ENCODE peak calls at places on chromosomes 13 and 19, in seven cellular contexts. H is NB4, T is A549, L is ovary, E is right lobe of liver, Z is H54, P is adrenal gland. O is an unnamed sample.

GRCh38 chr13:113013303-113013702 is 44.3 kb downstream of the MCF2L start:
- DNase-seq in T (no peak), E (no peak), H (no peak), P (no peak), L (no peak), Z (no peak), O (no peak)

GRCh38 chr13:28704919-28705318 is 13.9 kb downstream of the SLC46A3 start:
- DNase-seq in P (no peak), E (no peak), Z (no peak), H (no peak), T (no peak), L (no peak), O (no peak)

GRCh38 chr19:19026299-19026971 is 6.9 kb downstream of the SUGP2 start:
- DNase-seq in E (peak; percentile 83), P (no peak), T (peak; percentile 20), H (peak; percentile 30), L (no peak), Z (no peak), O (no peak)

GRCh38 chr13:102589291-102589822 is 7.4 kb upstream of the TPP2 start:
- DNase-seq in Z (no peak), T (no peak), H (no peak), E (no peak), L (no peak), P (no peak), O (no peak)

GRCh38 chr19:54707932-54708331 is 16.3 kb upstream of the KIR3DL3 start:
- DNase-seq in L (no peak), Z (no peak), E (no peak), P (no peak), H (peak; percentile 39), T (no peak), O (no peak)

GRCh38 chr13:98220188-98220765 is 43.2 kb upstream of the RNF113B start:
- DNase-seq in Z (no peak), H (no peak), L (no peak), P (no peak), T (no peak), E (no peak), O (no peak)

GRCh38 chr19:36915992-36916830 is at the start of the genes ZNF568 and ZNF829:
- DNase-seq in Z (peak; percentile 88), T (peak; percentile 87), P (peak; percentile 94), H (peak; percentile 84), E (peak; percentile 93), L (peak; percentile 78), O (peak; percentile 70)

GRCh38 chr19:53504903-53505302 is 33.0 kb upstream of the ZNF331 start:
- DNase-seq in H (no peak), P (peak; percentile 27), L (peak; percentile 64), T (no peak), Z (no peak), E (no peak), O (no peak)

GRCh38 chr19:4911786-4912672 is 2.7 kb downstream of the UHRF1 start:
- DNase-seq in T (peak; percentile 94), H (peak; percentile 49), P (peak; percentile 82), L (peak; percentile 57), Z (peak; percentile 97), E (no peak), O (no peak)

GRCh38 chr13:42039946-42040729 is 8.3 kb upstream of the DGKH start:
- DNase-seq in L (peak; percentile 91), H (peak; percentile 80), Z (peak; percentile 65), P (peak; percentile 93), E (peak; percentile 95), T (peak; percentile 78), O (peak; percentile 94)

GRCh38 chr13:106523566-106523965 is 11.9 kb downstream of the EFNB2 start:
- DNase-seq in L (no peak), Z (no peak), T (no peak), E (no peak), P (no peak), H (no peak), O (no peak)

GRCh38 chr13:98576963-98577822 is at the start of gene STK24:
- DNase-seq in Z (peak; percentile 73), T (peak; percentile 56), L (peak; percentile 69), H (peak; percentile 75), E (peak; percentile 80), P (peak; percentile 72), O (peak; percentile 77)

GRCh38 chr13:76937416-76937815 is 10.9 kb upstream of the ACOD1 start:
- DNase-seq in L (no peak), T (peak; percentile 35), P (peak; percentile 52), Z (peak; percentile 42), H (no peak), E (no peak), O (no peak)

GRCh38 chr19:45973564-45974338 is at the start of gene NOVA2:
- DNase-seq in T (peak; percentile 88), Z (peak; percentile 89), E (peak; percentile 76), H (peak; percentile 59), P (peak; percentile 58), L (no peak), O (no peak)

GRCh38 chr19:31625056-31625455 is 275.8 kb upstream of the TSHZ3 start:
- DNase-seq in L (no peak), P (no peak), H (no peak), E (no peak), Z (no peak), T (no peak), O (no peak)

GRCh38 chr19:48396871-48397176 is 3.4 kb downstream of the GRIN2D start:
- DNase-seq in H (no peak), Z (no peak), P (no peak), L (no peak), E (no peak), T (no peak), O (no peak)

GRCh38 chr19:10112895-10113591 is 1.6 kb downstream of the P2RY11 start:
- DNase-seq in T (peak; percentile 64), E (peak; percentile 71), Z (no peak), L (no peak), P (peak; percentile 60), H (peak; percentile 94), O (peak; percentile 56)

GRCh38 chr19:10112037-10112751 is 701 bp downstream of the P2RY11 start:
- DNase-seq in L (no peak), H (peak; percentile 94), P (peak; percentile 34), Z (no peak), T (peak; percentile 50), E (no peak), O (no peak)

GRCh38 chr19:10113964-10114650 is 2.6 kb downstream of the P2RY11 start:
- DNase-seq in Z (no peak), L (no peak), E (no peak), P (no peak), T (no peak), H (peak; percentile 68), O (no peak)

GRCh38 chr19:10114651-10115391 is 3.3 kb downstream of the P2RY11 start:
- DNase-seq in T (peak; percentile 23), P (peak; percentile 24), H (peak; percentile 59), L (no peak), Z (no peak), E (no peak), O (no peak)

GRCh38 chr19:10113592-10113963 is 2.1 kb downstream of the P2RY11 start:
- DNase-seq in L (no peak), H (no peak), E (no peak), Z (no peak), T (no peak), P (no peak), O (no peak)
- TF ChIP-seq POLR2A in L (no peak), H (peak; percentile 38), E (no peak), Z (no peak), T (no peak), P (no peak), O (peak; percentile 76)

GRCh38 chr19:12139309-12139708 is 841 bp downstream of the ZNF20 start:
- DNase-seq in H (no peak), P (no peak), E (no peak), Z (no peak), L (no peak), T (no peak), O (no peak)

GRCh38 chr19:12140545-12141404 is 625 bp upstream of the ZNF20 start:
- DNase-seq in T (peak; percentile 34), L (peak; percentile 83), E (peak; percentile 89), Z (peak; percentile 47), P (peak; percentile 87), H (peak; percentile 89), O (peak; percentile 51)

GRCh38 chr19:12137541-12137940 is 2.6 kb downstream of the ZNF20 start:
- DNase-seq in P (no peak), H (peak; percentile 61), L (no peak), E (no peak), Z (no peak), T (no peak), O (no peak)

GRCh38 chr19:12141405-12141736 is 1.2 kb upstream of the ZNF20 start:
- DNase-seq in P (no peak), T (no peak), E (no peak), L (no peak), H (no peak), Z (no peak), O (no peak)

DNA sequence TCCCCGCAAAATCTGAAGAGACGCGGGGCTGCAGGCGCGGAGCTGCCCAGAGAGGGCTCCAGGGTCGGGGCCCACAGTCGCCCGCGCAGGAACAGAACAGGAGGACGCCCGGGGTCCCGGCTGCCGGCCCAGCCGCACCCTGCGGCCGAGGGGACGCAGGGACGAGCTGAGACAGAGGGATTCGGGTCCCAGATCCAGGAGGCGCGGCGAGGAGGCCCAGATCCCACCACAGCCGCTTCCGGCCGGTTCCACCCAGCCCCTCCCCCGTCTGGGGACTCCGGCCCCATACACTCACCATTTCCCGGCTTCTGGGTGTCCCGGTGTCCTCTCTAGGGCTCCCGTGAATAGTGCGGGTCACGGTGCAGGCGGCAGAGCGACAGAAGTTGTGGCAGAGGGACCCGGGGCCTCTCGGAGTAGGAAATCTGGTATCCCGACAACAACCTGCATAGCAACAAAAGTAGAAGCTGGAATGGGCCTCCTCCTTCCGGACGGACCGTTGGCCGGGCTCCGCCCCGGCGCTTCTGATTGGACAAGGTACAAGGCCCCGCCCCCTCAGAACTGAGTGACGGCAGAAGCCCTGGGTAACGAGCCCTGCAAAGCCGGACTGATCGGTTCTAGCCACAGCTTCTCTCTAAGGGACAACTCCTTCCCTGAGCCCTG is at the start of gene ZNF20:
- DNase-seq in E (peak; percentile 97), H (peak; percentile 95), L (peak; percentile 93), Z (peak; percentile 85), T (peak; percentile 41), P (peak; percentile 96), O (peak; percentile 87)
- TF ChIP-seq POLR2A in E (peak; percentile 24), H (peak; percentile 43), L (peak; percentile 40), Z (peak; percentile 28), T (no peak), P (no peak), O (peak; percentile 34)

GRCh38 chr13:26186141-26186870 is 35.8 kb downstream of the RNF6 start:
- DNase-seq in L (peak; percentile 85), T (peak; percentile 94), Z (peak; percentile 13), H (peak; percentile 96), E (peak; percentile 95), P (peak; percentile 89), O (peak; percentile 67)
- TF ChIP-seq POLR2A in L (no peak), T (peak; percentile 45), Z (no peak), H (no peak), E (peak; percentile 56), P (peak; percentile 3), O (peak; percentile 57)

DNA sequence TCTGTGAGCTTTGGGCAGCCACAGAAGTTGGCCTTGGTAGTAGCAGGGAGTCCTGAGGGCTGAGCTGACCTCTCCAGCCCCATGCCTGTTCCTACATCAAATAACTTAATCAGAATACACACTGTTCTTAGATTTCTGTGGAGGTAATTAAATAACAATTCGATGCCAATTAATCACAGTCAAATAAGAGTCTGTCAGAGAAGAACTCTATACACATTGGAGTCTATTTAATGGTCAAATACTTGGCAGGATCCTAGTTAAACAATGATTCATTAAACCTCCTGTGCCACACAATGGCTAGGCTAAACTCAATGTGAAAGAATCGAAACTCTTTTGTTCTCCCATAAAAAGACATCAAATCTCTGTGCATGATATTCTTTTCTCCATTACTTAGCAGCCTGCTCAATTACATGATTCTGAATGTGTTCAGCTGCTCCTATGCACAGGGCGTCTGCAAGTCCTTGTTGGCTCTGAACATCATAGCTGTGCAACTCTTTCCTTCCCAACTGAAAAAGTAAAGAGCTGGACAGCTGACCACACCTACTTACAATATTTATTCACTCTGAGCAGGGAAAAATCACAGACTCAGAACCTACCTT is 173.1 kb downstream of the ABCC4 start:
- DNase-seq in Z (no peak), P (no peak), E (no peak), H (no peak), T (peak; percentile 86), L (no peak), O (no peak)
- TF ChIP-seq POLR2A in Z (no peak), P (no peak), E (no peak), H (no peak), T (no peak), L (no peak), O (no peak)